ENCODE peak calls at places on chromosome 12, in four cellular contexts. One of them, this sample, is unnamed.

GRCh38 chr12:67590122-67590795 is 58.3 kb upstream of the DYRK2 start:
- DNase-seq in HT1080: no peak
- DNase-seq in stimulated activated CD4-positive, alpha-beta T cell treated with anti-CD3 and anti-CD28 coated beads, Interleukin-4, amount 100 ng/mL, for 4 hours: peak
- DNase-seq in NCI-H1436: no peak
- DNase-seq in this sample: no peak

GRCh38 chr12:27539191-27539631 is 15.2 kb downstream of the PPFIBP1 start:
- DNase-seq in stimulated activated CD4-positive, alpha-beta T cell treated with anti-CD3 and anti-CD28 coated beads, Interleukin-4, amount 100 ng/mL, for 4 hours: no peak
- DNase-seq in HT1080: no peak
- DNase-seq in NCI-H1436: no peak
- DNase-seq in this sample: no peak

GRCh38 chr12:49341777-49342065 is 4.7 kb upstream of the C1QL4 start:
- DNase-seq in stimulated activated CD4-positive, alpha-beta T cell treated with anti-CD3 and anti-CD28 coated beads, Interleukin-4, amount 100 ng/mL, for 4 hours: no peak
- DNase-seq in HT1080: no peak
- DNase-seq in NCI-H1436: no peak
- DNase-seq in this sample: no peak

GRCh38 chr12:95509300-95509699 is 35.3 kb downstream of the METAP2 start:
- DNase-seq in HT1080: no peak
- DNase-seq in NCI-H1436: no peak
- DNase-seq in stimulated activated CD4-positive, alpha-beta T cell treated with anti-CD3 and anti-CD28 coated beads, Interleukin-4, amount 100 ng/mL, for 4 hours: no peak
- DNase-seq in this sample: no peak

GRCh38 chr12:14770495-14771313 is 32.6 kb downstream of the WBP11 start:
- DNase-seq in stimulated activated CD4-positive, alpha-beta T cell treated with anti-CD3 and anti-CD28 coated beads, Interleukin-4, amount 100 ng/mL, for 4 hours: peak
- DNase-seq in NCI-H1436: peak
- DNase-seq in HT1080: peak
- DNase-seq in this sample: peak

GRCh38 chr12:72323881-72324280 is 51.7 kb downstream of the TRHDE start:
- DNase-seq in stimulated activated CD4-positive, alpha-beta T cell treated with anti-CD3 and anti-CD28 coated beads, Interleukin-4, amount 100 ng/mL, for 4 hours: no peak
- DNase-seq in NCI-H1436: no peak
- DNase-seq in HT1080: peak
- DNase-seq in this sample: no peak

GRCh38 chr12:112906712-112907414 is at the start of gene OAS1:
- DNase-seq in HT1080: peak
- DNase-seq in NCI-H1436: no peak
- DNase-seq in stimulated activated CD4-positive, alpha-beta T cell treated with anti-CD3 and anti-CD28 coated beads, Interleukin-4, amount 100 ng/mL, for 4 hours: peak
- DNase-seq in this sample: no peak

GRCh38 chr12:93954160-93955112 is 193.9 kb upstream of the PLXNC1 start:
- DNase-seq in HT1080: no peak
- DNase-seq in NCI-H1436: no peak
- DNase-seq in stimulated activated CD4-positive, alpha-beta T cell treated with anti-CD3 and anti-CD28 coated beads, Interleukin-4, amount 100 ng/mL, for 4 hours: no peak
- DNase-seq in this sample: no peak

GRCh38 chr12:114403690-114404450 is 2.1 kb downstream of the TBX5 start:
- DNase-seq in NCI-H1436: no peak
- DNase-seq in stimulated activated CD4-positive, alpha-beta T cell treated with anti-CD3 and anti-CD28 coated beads, Interleukin-4, amount 100 ng/mL, for 4 hours: no peak
- DNase-seq in HT1080: no peak
- DNase-seq in this sample: no peak

GRCh38 chr12:106303202-106303820 is 778 bp downstream of the TCP11L2 start:
- DNase-seq in NCI-H1436: peak
- DNase-seq in stimulated activated CD4-positive, alpha-beta T cell treated with anti-CD3 and anti-CD28 coated beads, Interleukin-4, amount 100 ng/mL, for 4 hours: peak
- DNase-seq in HT1080: peak
- DNase-seq in this sample: no peak

GRCh38 chr12:84502907-84503787 is 409.5 kb downstream of the SLC6A15 start:
- DNase-seq in HT1080: peak
- DNase-seq in NCI-H1436: peak
- DNase-seq in stimulated activated CD4-positive, alpha-beta T cell treated with anti-CD3 and anti-CD28 coated beads, Interleukin-4, amount 100 ng/mL, for 4 hours: no peak
- DNase-seq in this sample: peak

GRCh38 chr12:132317233-132317938 is 12.0 kb downstream of the GALNT9 start:
- DNase-seq in NCI-H1436: no peak
- DNase-seq in stimulated activated CD4-positive, alpha-beta T cell treated with anti-CD3 and anti-CD28 coated beads, Interleukin-4, amount 100 ng/mL, for 4 hours: no peak
- DNase-seq in HT1080: no peak
- DNase-seq in this sample: no peak

GRCh38 chr12:119326341-119326740 is 8.2 kb upstream of the CCDC60 start:
- DNase-seq in HT1080: no peak
- DNase-seq in stimulated activated CD4-positive, alpha-beta T cell treated with anti-CD3 and anti-CD28 coated beads, Interleukin-4, amount 100 ng/mL, for 4 hours: no peak
- DNase-seq in NCI-H1436: no peak
- DNase-seq in this sample: no peak

This sample was measured in NCI-H1092.